ENCODE peak calls at places on chromosome 9, in five cellular contexts. E, Q, R, T and H are unnamed samples. For H3K36me3, the result is how much of the 10 kb centered on the place peaks cover.

GRCh38 chr9:96417610-96418073 is 528 bp downstream of the ZNF367 start:
- DNase-seq in T (no peak), E (no peak), Q (no peak), R (peak), H (peak)

GRCh38 chr9:128728298-128728697 is 4.4 kb upstream of the ZDHHC12 start:
- DNase-seq in T (no peak), Q (no peak), R (no peak), E (no peak), H (no peak)

GRCh38 chr9:128733256-128733655 is 9.3 kb upstream of the ZDHHC12 start:
- DNase-seq in T (peak), R (peak), Q (peak), E (peak), H (peak)

GRCh38 chr9:88577736-88578485 is 42.9 kb downstream of the NXNL2 start:
- DNase-seq in E (no peak), R (no peak), T (no peak), Q (no peak), H (no peak)

GRCh38 chr9:81787747-81788632 is 98.6 kb upstream of the TLE1 start:
- DNase-seq in R (peak), Q (peak), T (no peak), E (peak), H (no peak)

GRCh38 chr9:4301971-4302427 is 2.1 kb upstream of the GLIS3 start:
- DNase-seq in T (no peak), R (peak), E (peak), Q (peak), H (no peak)

GRCh38 chr9:7237473-7238243 is 479.9 kb downstream of the KDM4C start:
- DNase-seq in Q (peak), E (no peak), R (peak), T (no peak), H (no peak)

GRCh38 chr9:121731919-121732318 is 80.5 kb downstream of the DAB2IP start:
- DNase-seq in T (no peak), R (no peak), E (no peak), Q (no peak), H (no peak)

GRCh38 chr9:35203531-35203930 is 41.7 kb downstream of the UNC13B start:
- DNase-seq in Q (no peak), T (no peak), E (peak), R (no peak), H (no peak)

GRCh38 chr9:90124961-90125360 is 517.7 kb downstream of the DIRAS2 start:
- DNase-seq in Q (no peak), R (peak), E (peak), T (no peak), H (no peak)

GRCh38 chr9:3751125-3751758 is 225.4 kb upstream of the RFX3 start:
- DNase-seq in T (no peak), Q (peak), E (no peak), R (no peak), H (no peak)

GRCh38 chr9:14315754-14316573 is 2.0 kb upstream of the NFIB start:
- DNase-seq in Q (no peak), E (peak), T (no peak), R (peak), H (peak)

GRCh38 chr9:79371948-79372555 is 199.7 kb upstream of the TLE4 start:
- DNase-seq in E (no peak), R (no peak), Q (peak), T (no peak), H (no peak)

GRCh38 chr9:29213374-29214161 is 1640.3 kb upstream of the C9orf72 start:
- DNase-seq in T (no peak), E (peak), Q (no peak), R (peak), H (peak)

GRCh38 chr9:20391208-20391607 is 231.1 kb downstream of the MLLT3 start:
- DNase-seq in R (no peak), Q (no peak), T (no peak), E (no peak), H (no peak)

GRCh38 chr9:83059417-83059816 is 3.5 kb downstream of the RASEF start:
- DNase-seq in R (no peak), E (no peak), Q (no peak), T (no peak), H (no peak)

GRCh38 chr9:85173967-85174366 is 504.4 kb downstream of the NTRK2 start:
- DNase-seq in Q (no peak), R (no peak), T (no peak), E (no peak), H (no peak)

GRCh38 chr9:16342621-16343020 is 527.8 kb downstream of the BNC2 start:
- DNase-seq in T (no peak), Q (no peak), R (no peak), E (no peak), H (no peak)

GRCh38 chr9:89748831-89749499 is 144.2 kb downstream of the GADD45G start:
- DNase-seq in E (no peak), Q (no peak), R (no peak), T (no peak), H (no peak)

GRCh38 chr9:76817489-76817888 is 53.3 kb downstream of the PCA3 start:
- DNase-seq in T (no peak), Q (peak), E (no peak), R (peak), H (no peak)

GRCh38 chr9:9558907-9559306 is 1053.9 kb downstream of the PTPRD start:
- DNase-seq in E (no peak), T (no peak), R (no peak), Q (no peak), H (no peak)
- H2BK15ac ChIP-seq in E (no peak), T (no peak), R (no peak), Q (no peak), H (no peak)

GRCh38 chr9:125203259-125203658 is 2.9 kb downstream of the RABEPK start:
- DNase-seq in Q (peak), R (no peak), E (peak), T (no peak), H (no peak)
- H3K36me3 ChIP-seq in Q (under half), R (under half), E (under half), T (under half), H (under half)

GRCh38 chr9:109512170-109512756 is 14.2 kb upstream of the PTPN3 start:
- DNase-seq in E (no peak), R (no peak), Q (no peak), T (no peak), H (no peak)

GRCh38 chr9:109507421-109507838 is 9.3 kb upstream of the PTPN3 start:
- DNase-seq in Q (peak), T (no peak), E (no peak), R (peak), H (no peak)

GRCh38 chr9:109506097-109506712 is 8.1 kb upstream of the PTPN3 start:
- DNase-seq in Q (no peak), T (no peak), R (peak), E (no peak), H (no peak)

GRCh38 chr9:109510506-109510905 is 12.4 kb upstream of the PTPN3 start:
- DNase-seq in R (no peak), E (no peak), Q (no peak), T (no peak), H (no peak)

GRCh38 chr9:109509625-109510024 is 11.5 kb upstream of the PTPN3 start:
- DNase-seq in R (no peak), E (no peak), Q (no peak), T (no peak), H (no peak)
- H2BK15ac ChIP-seq in R (no peak), E (no peak), Q (no peak), T (no peak), H (no peak)

DNA sequence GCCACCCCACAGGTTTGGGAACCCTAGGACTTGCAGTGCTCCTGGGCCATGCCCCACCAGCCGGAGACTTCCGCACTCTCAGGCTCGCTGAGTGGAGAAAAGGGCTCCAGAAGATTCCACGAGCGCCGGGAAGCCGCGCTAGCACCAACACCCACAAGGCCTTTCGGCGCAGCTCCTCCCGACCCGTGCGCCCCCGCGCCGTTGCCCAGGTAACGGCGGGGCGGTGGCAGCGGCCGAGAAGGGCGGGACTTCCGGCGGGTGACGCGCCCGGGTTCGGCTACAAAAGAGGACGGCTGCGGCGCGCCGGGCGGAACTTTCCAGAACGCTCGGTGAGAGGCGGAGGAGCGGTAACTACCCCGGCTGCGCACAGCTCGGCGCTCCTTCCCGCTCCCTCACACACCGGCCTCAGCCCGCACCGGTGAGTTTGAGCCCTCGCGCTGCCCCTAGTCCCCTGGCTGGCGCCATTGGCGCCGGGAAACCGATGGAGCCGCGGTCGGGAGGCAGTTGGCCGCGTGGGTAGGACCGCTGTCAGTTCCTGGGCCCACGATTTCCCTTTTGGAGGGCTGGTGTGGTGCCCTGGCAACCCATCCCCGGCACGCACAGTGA is at the start of gene DNAJA1:
- DNase-seq in T (peak), R (peak), E (peak), Q (peak), H (peak)
- H3K36me3 ChIP-seq in T (under half), R (under half), E (under half), Q (under half), H (under half)

GRCh38 chr9:98078895-98079294 is 22.4 kb downstream of the NANS start:
- DNase-seq in Q (no peak), T (no peak), E (no peak), R (no peak), H (no peak)

GRCh38 chr9:98075332-98075805 is 18.8 kb downstream of the NANS start:
- DNase-seq in E (peak), Q (peak), T (no peak), R (peak), H (no peak)

GRCh38 chr9:98071737-98072136 is 15.2 kb downstream of the NANS start:
- DNase-seq in E (no peak), R (no peak), T (no peak), Q (no peak), H (no peak)

GRCh38 chr9:98070704-98071103 is 14.2 kb downstream of the NANS start:
- DNase-seq in E (no peak), T (no peak), Q (no peak), R (no peak), H (no peak)

DNA sequence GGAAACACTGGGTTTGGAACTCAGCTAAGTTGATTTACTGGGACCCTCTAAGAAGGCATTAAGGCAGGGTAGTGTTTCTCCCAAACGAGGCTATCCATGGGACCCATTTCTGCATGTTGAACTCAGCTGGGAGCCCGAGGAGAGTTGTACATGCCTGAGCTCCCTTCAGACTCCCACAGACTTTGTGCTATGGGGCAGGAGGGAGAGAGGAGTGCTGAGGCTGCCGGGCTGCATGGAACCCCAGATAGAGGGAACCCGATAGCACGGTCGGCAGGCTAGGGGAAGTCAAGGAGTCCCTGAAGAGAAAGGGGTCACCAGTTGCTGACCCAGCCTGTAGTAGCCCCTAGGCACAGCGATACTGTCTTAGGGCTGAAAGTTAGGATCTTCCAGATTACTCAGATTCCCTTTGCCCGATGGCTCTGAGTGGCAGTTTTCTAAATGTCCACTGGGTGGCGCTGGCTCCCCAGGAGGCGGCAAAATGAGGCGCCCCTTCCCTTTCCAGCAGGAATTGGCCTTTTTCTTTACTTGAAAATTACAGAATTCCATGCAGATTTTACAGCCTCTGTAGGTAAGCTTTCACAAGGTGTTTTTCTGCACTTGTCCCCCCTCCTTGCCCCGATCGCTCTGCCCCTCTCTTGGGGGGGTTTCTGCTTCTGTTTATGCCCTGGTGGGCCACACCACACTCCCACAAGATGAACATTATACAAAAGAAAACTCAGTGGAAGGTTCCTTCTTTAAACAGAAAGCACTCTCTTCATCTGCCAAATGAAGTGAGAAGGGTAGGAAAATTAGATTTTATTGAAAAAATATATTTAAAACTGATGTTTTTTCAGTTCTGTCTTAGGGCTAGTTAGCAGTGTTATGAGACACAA is 17.8 kb downstream of the NANS start:
- DNase-seq in R (peak), Q (peak), E (peak), T (no peak), H (peak)
- H2BK15ac ChIP-seq in R (no peak), Q (no peak), E (no peak), T (peak), H (no peak)

GRCh38 chr9:86300701-86301100 is 18.4 kb upstream of the ISCA1 start:
- DNase-seq in Q (no peak), R (no peak), T (no peak), E (no peak), H (no peak)
- H3K36me3 ChIP-seq in Q (under half), R (half or more), T (under half), E (under half), H (half or more)

GRCh38 chr9:117170567-117170966 is 244.3 kb downstream of the ASTN2 start:
- DNase-seq in T (no peak), Q (no peak), E (no peak), R (no peak), H (no peak)
- H2BK15ac ChIP-seq in T (no peak), Q (no peak), E (no peak), R (no peak), H (no peak)

GRCh38 chr9:114011313-114011712 is 66.8 kb downstream of the AMBP start:
- DNase-seq in Q (no peak), T (no peak), E (no peak), R (no peak), H (no peak)
- H3K36me3 ChIP-seq in Q (under half), T (under half), E (under half), R (half or more), H (under half)

GRCh38 chr9:133679056-133679455 is 42.9 kb downstream of the DBH start:
- DNase-seq in R (no peak), T (no peak), Q (no peak), E (no peak), H (no peak)
- H2BK15ac ChIP-seq in R (no peak), T (no peak), Q (no peak), E (no peak), H (no peak)

DNA sequence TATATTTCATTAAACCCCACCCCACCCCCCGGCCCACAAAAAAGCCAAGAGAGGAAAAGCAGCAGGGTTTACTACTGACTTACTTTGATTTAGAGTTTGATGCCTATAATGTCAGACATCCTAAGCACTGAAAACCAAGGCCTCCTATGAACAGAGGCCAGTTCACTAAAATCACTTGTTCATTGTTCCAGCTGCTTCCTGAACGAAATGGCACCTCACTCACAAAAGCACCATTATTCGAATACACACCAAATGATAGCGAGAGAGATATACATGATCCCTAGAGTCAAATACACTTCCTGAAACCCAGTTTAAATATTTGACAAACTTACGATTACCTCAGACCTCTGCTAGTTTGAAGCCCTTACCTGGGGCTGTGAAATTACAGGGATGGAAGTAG is 66.6 kb downstream of the LPAR1 start:
- DNase-seq in T (no peak), Q (no peak), R (no peak), E (no peak), H (no peak)
- H3K36me3 ChIP-seq in T (under half), Q (under half), R (half or more), E (under half), H (half or more)